ENCODE peak calls at places on chromosomes 16 and 17, in six cellular contexts. L, K, X, M, W and U are unnamed samples.

GRCh38 chr16:24279982-24280381 is 23.8 kb downstream of the CACNG3 start:
- DNase-seq in W (no peak), X (no peak), L (no peak), M (no peak), K (no peak), U (no peak)

GRCh38 chr16:80346160-80346632 is 194.6 kb upstream of the DYNLRB2 start:
- DNase-seq in M (no peak), W (no peak), K (no peak), L (no peak), X (no peak), U (no peak)

GRCh38 chr16:27495191-27495590 is 54.5 kb downstream of the GTF3C1 start:
- DNase-seq in W (no peak), L (no peak), K (no peak), M (no peak), X (peak), U (peak)

GRCh38 chr17:60525347-60525623 is 757 bp downstream of the APPBP2 start:
- DNase-seq in M (no peak), K (no peak), W (peak), L (no peak), X (no peak), U (peak)

GRCh38 chr17:50346313-50347086 is 574 bp downstream of the XYLT2 start:
- DNase-seq in X (peak), K (peak), M (no peak), L (peak), W (no peak), U (no peak)

GRCh38 chr17:72465191-72466024 is 344.6 kb downstream of the SOX9 start:
- DNase-seq in X (no peak), W (no peak), M (no peak), L (peak), K (no peak), U (no peak)

GRCh38 chr17:42518046-42518754 is 17.8 kb upstream of the NAGLU start:
- DNase-seq in L (no peak), M (no peak), K (no peak), X (peak), W (peak), U (peak)

GRCh38 chr16:4416200-4417032 is at the start of gene CORO7:
- DNase-seq in M (peak), K (peak), L (peak), W (peak), X (peak), U (peak)

GRCh38 chr16:53465606-53466290 is 31.5 kb downstream of the RBL2 start:
- DNase-seq in X (no peak), L (no peak), M (no peak), W (no peak), K (no peak), U (no peak)

GRCh38 chr16:30948087-30948955 is 547 bp upstream of the ORAI3 start:
- DNase-seq in X (peak), L (peak), W (peak), K (no peak), M (peak), U (peak)

GRCh38 chr17:45389354-45389753 is 43.3 kb downstream of the ARHGAP27 start:
- DNase-seq in L (no peak), X (no peak), W (no peak), M (no peak), K (no peak), U (no peak)

GRCh38 chr17:76404256-76404655 is 19.8 kb downstream of the SPHK1 start:
- DNase-seq in X (peak), M (no peak), W (no peak), K (no peak), L (no peak), U (no peak)

GRCh38 chr16:63096857-63097256 is 1060.6 kb upstream of the CDH8 start:
- DNase-seq in W (no peak), L (no peak), K (no peak), X (no peak), M (no peak), U (no peak)

GRCh38 chr17:27597783-27598320 is 33.1 kb upstream of the LGALS9 start:
- DNase-seq in X (no peak), K (no peak), W (no peak), M (no peak), L (no peak), U (no peak)

GRCh38 chr17:17896746-17897145 is 60.0 kb upstream of the SREBF1 start:
- DNase-seq in X (no peak), M (no peak), W (no peak), K (no peak), L (no peak), U (no peak)

GRCh38 chr17:5355416-5356129 is 63.9 kb downstream of the NUP88 start:
- DNase-seq in X (no peak), W (no peak), K (no peak), L (no peak), M (no peak), U (no peak)

GRCh38 chr17:74190154-74190553 is 13.3 kb upstream of the RPL38 start:
- DNase-seq in K (peak), W (no peak), X (no peak), L (no peak), M (no peak), U (no peak)

GRCh38 chr17:17072546-17072945 is 30.3 kb downstream of the MPRIP start:
- DNase-seq in M (no peak), W (no peak), X (peak), L (no peak), K (no peak), U (no peak)

GRCh38 chr16:3645504-3646347 is 8.8 kb upstream of the DNASE1 start:
- DNase-seq in M (no peak), K (peak), X (no peak), W (peak), L (peak), U (no peak)

GRCh38 chr17:62565817-62566216 is 61.7 kb upstream of the MRC2 start:
- DNase-seq in X (no peak), L (no peak), K (no peak), M (no peak), W (no peak), U (no peak)

GRCh38 chr17:72651988-72652387 is 440.5 kb downstream of the SLC39A11 start:
- DNase-seq in X (no peak), L (no peak), K (no peak), W (no peak), M (no peak), U (no peak)

GRCh38 chr17:77807746-77808441 is 150.6 kb upstream of the TNRC6C start:
- DNase-seq in X (no peak), L (no peak), K (no peak), M (no peak), W (no peak), U (no peak)

GRCh38 chr17:8076502-8077266 is 10.8 kb downstream of the ALOX12B start:
- DNase-seq in X (no peak), L (no peak), M (no peak), K (no peak), W (no peak), U (no peak)